ENCODE peak calls at places on chromosome 4, in six cellular contexts. L is IMR-90, N is mesendoderm, I is H1, R is H9, U is mesenchymal stem cell. G is an unnamed sample.

GRCh38 chr4:71814433-71814832 is 30.6 kb upstream of the GC start:
- DNase-seq in L (no peak), N (peak), I (no peak), R (peak), U (no peak), G (peak)

GRCh38 chr4:32607978-32608377 is 1887.8 kb downstream of the PCDH7 start:
- DNase-seq in L (no peak), N (no peak), I (no peak), R (no peak), U (no peak), G (no peak)

GRCh38 chr4:10348241-10348640 is 109.0 kb downstream of the ZNF518B start:
- DNase-seq in L (no peak), N (no peak), I (no peak), R (no peak), U (no peak), G (no peak)

GRCh38 chr4:153676984-153677383 is 7.1 kb upstream of the TLR2 start:
- DNase-seq in L (peak), N (no peak), I (no peak), R (no peak), U (peak), G (no peak)

GRCh38 chr4:24024597-24024996 is 134.8 kb upstream of the PPARGC1A start:
- DNase-seq in L (peak), N (no peak), I (no peak), R (no peak), U (peak), G (no peak)

GRCh38 chr4:41713768-41714167 is 34.8 kb downstream of the PHOX2B start:
- DNase-seq in L (no peak), N (no peak), I (no peak), R (no peak), U (no peak), G (no peak)

GRCh38 chr4:175776217-175776616 is 35.8 kb downstream of the GPM6A start:
- DNase-seq in L (no peak), N (peak), I (peak), R (peak), U (no peak), G (no peak)

GRCh38 chr4:46945062-46945461 is 36.0 kb upstream of the COX7B2 start:
- DNase-seq in L (no peak), N (no peak), I (no peak), R (no peak), U (peak), G (no peak)

GRCh38 chr4:41957634-41958033 is 22.4 kb downstream of the TMEM33 start:
- DNase-seq in L (peak), N (peak), I (no peak), R (no peak), U (peak), G (peak)

GRCh38 chr4:20248155-20248558 is 3.5 kb upstream of the SLIT2 start:
- DNase-seq in L (peak), N (peak), I (no peak), R (no peak), U (peak), G (peak)

GRCh38 chr4:51884055-51884454 is 41.1 kb downstream of the DCUN1D4 start:
- DNase-seq in L (no peak), N (peak), I (no peak), R (no peak), U (no peak), G (peak)

GRCh38 chr4:181004056-181004455 is 1239.1 kb upstream of the TENM3 start:
- DNase-seq in L (no peak), N (no peak), I (no peak), R (no peak), U (no peak), G (no peak)

GRCh38 chr4:25775166-25775565 is 87.6 kb downstream of the SEL1L3 start:
- DNase-seq in L (no peak), N (no peak), I (no peak), R (no peak), U (no peak), G (no peak)

GRCh38 chr4:171202908-171203307 is 610.3 kb upstream of the GALNTL6 start:
- DNase-seq in L (no peak), N (no peak), I (no peak), R (no peak), U (no peak), G (no peak)

GRCh38 chr4:26821677-26822503 is 38.8 kb upstream of the STIM2 start:
- DNase-seq in L (peak), N (peak), I (no peak), R (no peak), U (peak), G (no peak)

GRCh38 chr4:30605616-30606015 is 114.6 kb upstream of the PCDH7 start:
- DNase-seq in L (no peak), N (peak), I (no peak), R (no peak), U (peak), G (no peak)

GRCh38 chr4:74665346-74665745 is 129.0 kb downstream of the BTC start:
- DNase-seq in L (no peak), N (no peak), I (no peak), R (no peak), U (no peak), G (no peak)

GRCh38 chr4:152278505-152279301 is 257.2 kb downstream of the FBXW7 start:
- DNase-seq in L (no peak), N (peak), I (no peak), R (peak), U (no peak), G (no peak)

GRCh38 chr4:172892300-172892699 is 276.3 kb upstream of the GALNT7 start:
- DNase-seq in L (peak), N (peak), I (peak), R (peak), U (peak), G (no peak)

GRCh38 chr4:139645458-139645857 is 20.2 kb upstream of the MGST2 start:
- DNase-seq in L (no peak), N (no peak), I (no peak), R (no peak), U (no peak), G (no peak)

GRCh38 chr4:86670739-86671138 is 76.6 kb downstream of the PTPN13 start:
- DNase-seq in L (peak), N (no peak), I (no peak), R (no peak), U (peak), G (no peak)

GRCh38 chr4:145921231-145921630 is 17.4 kb downstream of the ZNF827 start:
- DNase-seq in L (no peak), N (no peak), I (no peak), R (no peak), U (no peak), G (no peak)

GRCh38 chr4:26520728-26521442 is 30.6 kb upstream of the CCKAR start:
- DNase-seq in L (peak), N (no peak), I (no peak), R (no peak), U (no peak), G (no peak)

GRCh38 chr4:112858751-112859150 is 190.7 kb upstream of the ANK2 start:
- DNase-seq in L (no peak), N (no peak), I (no peak), R (no peak), U (no peak), G (no peak)

GRCh38 chr4:112862318-112862674 is 187.2 kb upstream of the ANK2 start:
- DNase-seq in L (no peak), N (no peak), I (no peak), R (no peak), U (no peak), G (no peak)

GRCh38 chr4:112859456-112860184 is 189.8 kb upstream of the ANK2 start:
- DNase-seq in L (no peak), N (no peak), I (no peak), R (no peak), U (no peak), G (no peak)

GRCh38 chr4:112860731-112861377 is 188.6 kb upstream of the ANK2 start:
- DNase-seq in L (no peak), N (peak), I (peak), R (no peak), U (no peak), G (peak)

DNA sequence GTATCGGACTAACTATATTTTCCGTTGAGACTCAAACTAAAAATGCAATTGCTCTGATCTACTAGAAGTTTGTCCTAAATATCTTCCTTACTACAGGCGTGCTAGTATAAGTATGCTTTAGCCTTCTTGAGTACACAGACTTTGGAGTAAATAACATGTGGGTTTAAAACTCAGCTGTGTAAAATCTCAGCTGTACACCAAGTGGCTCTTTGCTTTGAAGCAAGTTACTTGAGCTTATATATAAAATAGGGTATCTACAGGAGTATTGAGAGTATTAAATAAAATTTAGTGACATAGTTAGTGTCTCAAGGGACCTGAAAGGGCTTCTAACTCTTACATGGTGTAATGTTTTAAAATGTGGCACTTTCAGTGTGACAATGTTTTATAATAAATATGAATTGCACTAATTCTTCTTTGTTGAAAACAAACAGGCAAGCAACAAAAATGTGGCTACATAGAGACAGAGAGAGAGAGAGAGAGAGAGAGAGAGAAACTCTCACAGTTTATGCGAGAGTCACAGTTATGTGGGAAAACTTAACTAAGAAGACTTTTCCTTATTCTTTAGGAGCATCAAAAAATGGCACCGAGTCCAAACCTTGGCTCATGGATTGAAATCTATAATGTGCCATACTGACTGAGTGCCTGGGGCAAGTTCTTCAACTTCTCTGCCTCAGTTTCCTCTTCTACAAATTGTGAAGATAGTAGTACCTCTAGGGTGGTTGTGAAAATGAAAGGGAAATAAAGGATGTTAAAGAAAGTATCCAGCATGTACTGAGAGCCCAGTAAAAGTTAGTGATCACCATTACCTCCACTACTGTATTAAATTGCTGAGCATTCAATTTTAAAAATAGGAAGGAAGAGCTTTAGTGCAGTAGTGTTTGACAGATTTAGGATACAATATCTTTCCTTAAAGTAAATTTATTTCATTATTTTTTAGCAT is 187.8 kb upstream of the ANK2 start:
- DNase-seq in L (no peak), N (no peak), I (no peak), R (no peak), U (peak), G (no peak)
- H3K9ac ChIP-seq in L (no peak), N (peak), I (no peak), R (no peak), U (no peak), G (no peak)

GRCh38 chr4:159131564-159131963 is 28.7 kb downstream of the RAPGEF2 start:
- DNase-seq in L (no peak), N (peak), I (no peak), R (no peak), U (no peak), G (no peak)
- H3K4ac ChIP-seq in L (no peak), N (no peak), I (no peak), R (no peak), U (no peak), G (no peak)

DNA sequence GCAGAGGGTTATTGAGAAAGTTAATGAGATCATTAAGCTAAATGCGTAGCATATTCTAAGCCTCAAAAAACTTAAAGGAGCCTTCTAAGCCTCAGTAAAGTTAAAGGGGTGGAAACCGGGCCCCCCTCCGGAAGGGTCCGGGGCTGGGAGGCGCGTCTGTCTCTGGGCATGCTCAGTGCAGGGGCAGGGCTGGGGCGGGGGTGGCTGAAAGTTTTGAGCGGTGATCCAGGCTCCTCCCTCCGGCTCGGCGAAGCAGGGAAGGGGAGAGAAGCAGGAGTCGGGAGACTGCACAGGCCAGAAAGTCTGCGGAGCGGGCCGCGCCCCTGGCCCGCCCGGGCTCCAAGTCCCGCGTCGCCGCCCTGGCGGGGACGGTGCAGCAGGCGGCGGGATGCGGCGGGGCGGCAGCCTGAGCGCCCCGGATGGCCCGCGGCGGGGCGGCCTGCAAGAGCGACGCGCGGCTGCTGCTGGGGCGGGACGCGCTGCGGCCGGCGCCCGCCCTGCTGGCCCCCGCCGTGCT is at the start of gene EVC:
- DNase-seq in L (peak), N (peak), I (no peak), R (peak), U (peak), G (peak)
- H3K9ac ChIP-seq in L (peak), N (peak), I (peak), R (no peak), U (peak), G (peak)

GRCh38 chr4:7845493-7846124 is 94.1 kb downstream of the AFAP1 start:
- DNase-seq in L (no peak), N (peak), I (no peak), R (no peak), U (no peak), G (no peak)
- H3K4ac ChIP-seq in L (peak), N (no peak), I (peak), R (no peak), U (no peak), G (no peak)

DNA sequence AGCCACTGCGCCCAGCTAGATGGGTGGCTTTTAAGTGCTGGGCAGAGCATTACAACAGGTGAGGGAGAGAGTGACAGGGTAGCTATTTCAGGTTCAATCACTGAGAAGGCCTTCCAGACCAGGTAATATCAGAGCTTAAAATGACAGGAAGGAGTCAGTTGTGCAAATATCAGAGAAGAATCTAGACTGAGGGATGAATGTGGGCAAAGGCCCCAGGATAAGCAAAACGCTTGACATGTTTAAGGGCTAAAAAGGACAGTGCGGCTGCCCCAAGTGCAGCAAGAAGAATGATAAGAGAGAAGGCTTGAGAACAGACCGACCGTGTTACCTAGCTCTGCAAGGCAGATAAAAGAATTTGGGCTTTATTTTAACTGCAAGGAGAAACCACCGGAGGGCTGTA is 18.6 kb downstream of the AADAT start:
- DNase-seq in L (no peak), N (no peak), I (no peak), R (no peak), U (no peak), G (no peak)
- H3K9ac ChIP-seq in L (no peak), N (no peak), I (no peak), R (no peak), U (no peak), G (no peak)